ENCODE peak calls at places on chromosomes 13 and 19, in ten cellular contexts. S is sigmoid colon, X is transverse colon, Y is A549, P is suprapubic skin, T is H1, Z is ovary, H is upper lobe of left lung, B is stomach, U is K562. V is an unnamed sample.

GRCh38 chr13:68748038-68748437 is 1359.6 kb upstream of the ATXN8OS start:
- DNase-seq in S (no peak), X (no peak), Y (no peak), P (no peak), T (no peak), Z (no peak), H (no peak), B (no peak), U (no peak), V (no peak)

GRCh38 chr13:31627097-31627496 is 112.2 kb upstream of the RXFP2 start:
- DNase-seq in S (no peak), X (no peak), Y (no peak), P (no peak), T (no peak), Z (no peak), H (no peak), B (no peak), U (no peak), V (no peak)

GRCh38 chr13:40171566-40171965 is 494.9 kb downstream of the FOXO1 start:
- DNase-seq in S (no peak), X (no peak), Y (no peak), P (no peak), T (no peak), Z (no peak), H (no peak), B (no peak), U (no peak), V (no peak)

GRCh38 chr19:54030895-54031586 is 32.7 kb downstream of the VSTM1 start:
- DNase-seq in S (no peak), X (no peak), Y (no peak), P (no peak), T (no peak), Z (no peak), H (no peak), B (no peak), U (peak), V (no peak)

GRCh38 chr13:38755792-38756191 is 68.9 kb downstream of the FREM2 start:
- DNase-seq in S (no peak), X (no peak), Y (no peak), P (no peak), T (no peak), Z (no peak), H (no peak), B (peak), U (no peak), V (no peak)

GRCh38 chr19:22608441-22608840 is 25.7 kb upstream of the ZNF492 start:
- DNase-seq in S (no peak), X (no peak), Y (no peak), P (no peak), T (no peak), Z (no peak), H (no peak), B (no peak), U (no peak), V (no peak)

GRCh38 chr19:10708261-10708660 is 7.0 kb downstream of the QTRT1 start:
- DNase-seq in S (no peak), X (no peak), Y (no peak), P (no peak), T (no peak), Z (no peak), H (no peak), B (no peak), U (no peak), V (no peak)

GRCh38 chr19:54684537-54684936 is 21.8 kb downstream of the LILRB4 start:
- DNase-seq in S (no peak), X (no peak), Y (no peak), P (no peak), T (no peak), Z (no peak), H (no peak), B (no peak), U (peak), V (no peak)

GRCh38 chr13:29676535-29676934 is 81.0 kb upstream of the SLC7A1 start:
- DNase-seq in S (no peak), X (no peak), Y (no peak), P (no peak), T (no peak), Z (no peak), H (no peak), B (no peak), U (no peak), V (no peak)

GRCh38 chr19:11606484-11606883 is 9.2 kb downstream of the ZNF627 start:
- DNase-seq in S (peak), X (no peak), Y (no peak), P (no peak), T (no peak), Z (no peak), H (no peak), B (no peak), U (no peak), V (no peak)

GRCh38 chr19:49217382-49217781 is 59.8 kb downstream of the TRPM4 start:
- DNase-seq in S (no peak), X (no peak), Y (no peak), P (no peak), T (no peak), Z (no peak), H (no peak), B (no peak), U (peak), V (no peak)

GRCh38 chr19:51711702-51712101 is 12.1 kb downstream of the HAS1 start:
- DNase-seq in S (no peak), X (no peak), Y (no peak), P (no peak), T (no peak), Z (no peak), H (no peak), B (no peak), U (no peak), V (no peak)

GRCh38 chr19:13781547-13781946 is 7.3 kb downstream of the C19orf53 start:
- DNase-seq in S (peak), X (peak), Y (no peak), P (peak), T (no peak), Z (peak), H (peak), B (peak), U (peak), V (peak)

GRCh38 chr19:898663-899062 is 5.4 kb downstream of the RNU6-9 start:
- DNase-seq in S (no peak), X (no peak), Y (no peak), P (no peak), T (no peak), Z (no peak), H (no peak), B (no peak), U (no peak), V (no peak)

GRCh38 chr19:39304701-39305571 is 8.7 kb downstream of the IFNL1 start:
- DNase-seq in S (peak), X (no peak), Y (no peak), P (peak), T (no peak), Z (no peak), H (no peak), B (no peak), U (no peak), V (no peak)

GRCh38 chr13:114097504-114097892 is 34.9 kb downstream of the RASA3 start:
- DNase-seq in S (peak), X (no peak), Y (no peak), P (no peak), T (no peak), Z (no peak), H (peak), B (no peak), U (no peak), V (no peak)

GRCh38 chr19:41937976-41938375 is 9.7 kb upstream of the ERFL start:
- DNase-seq in S (no peak), X (no peak), Y (no peak), P (no peak), T (no peak), Z (no peak), H (no peak), B (no peak), U (no peak), V (no peak)

GRCh38 chr13:64274481-64275217 is 2859.0 kb upstream of the PCDH20 start:
- DNase-seq in S (no peak), X (no peak), Y (no peak), P (no peak), T (no peak), Z (no peak), H (no peak), B (no peak), U (peak), V (no peak)

GRCh38 chr13:40087021-40088002 is 431.9 kb downstream of the COG6 start:
- DNase-seq in S (no peak), X (no peak), Y (no peak), P (no peak), T (no peak), Z (no peak), H (no peak), B (no peak), U (no peak), V (no peak)

GRCh38 chr19:54454781-54455675 is 6.0 kb downstream of the LENG8 start:
- DNase-seq in S (no peak), X (no peak), Y (no peak), P (no peak), T (no peak), Z (no peak), H (no peak), B (no peak), U (no peak), V (no peak)

GRCh38 chr19:45322311-45322710 is 364 bp downstream of the CKM start:
- DNase-seq in S (no peak), X (no peak), Y (no peak), P (no peak), T (no peak), Z (no peak), H (no peak), B (no peak), U (no peak), V (no peak)

GRCh38 chr19:55684946-55685681 is 10.1 kb downstream of the EPN1 start:
- DNase-seq in S (no peak), X (no peak), Y (no peak), P (no peak), T (no peak), Z (peak), H (no peak), B (no peak), U (no peak), V (no peak)

GRCh38 chr19:47675859-47676258 is 37.4 kb upstream of the EHD2 start:
- DNase-seq in S (no peak), X (no peak), Y (no peak), P (no peak), T (no peak), Z (no peak), H (no peak), B (no peak), U (no peak), V (no peak)

GRCh38 chr13:93145199-93145598 is 81.4 kb upstream of the GPC6 start:
- DNase-seq in S (no peak), X (no peak), Y (no peak), P (no peak), T (no peak), Z (no peak), H (no peak), B (no peak), U (no peak), V (no peak)

GRCh38 chr19:30911491-30911890 is 437.7 kb downstream of the TSHZ3 start:
- DNase-seq in S (no peak), X (no peak), Y (no peak), P (no peak), T (no peak), Z (no peak), H (no peak), B (no peak), U (no peak), V (no peak)

DNA sequence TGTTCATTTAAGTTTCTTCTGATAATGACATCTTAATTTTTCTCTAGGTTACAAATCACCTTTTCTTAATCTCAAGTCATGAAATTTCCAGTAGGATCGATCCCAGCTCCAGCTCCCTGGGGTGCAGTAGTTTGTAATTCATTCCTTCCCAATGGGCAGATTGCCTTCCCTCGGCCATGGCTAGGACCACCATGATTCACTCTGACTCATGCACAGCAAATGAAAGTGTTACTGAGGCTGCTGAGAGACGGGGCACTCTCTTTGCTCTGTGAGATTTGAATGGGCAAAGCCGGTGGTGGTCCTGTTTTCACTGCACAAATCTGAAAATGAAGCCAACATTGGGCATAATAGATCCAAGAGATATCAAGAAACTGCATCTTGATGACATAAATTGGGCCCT is 202.8 kb upstream of the IRS2 start:
- DNase-seq in S (no peak), X (no peak), Y (no peak), P (no peak), T (no peak), Z (no peak), H (no peak), B (no peak), U (no peak), V (no peak)
- TF ChIP-seq EP300 in S (no peak), X (no peak), Y (no peak), P (no peak), T (no peak), Z (no peak), H (no peak), B (no peak), U (no peak), V (no peak)

GRCh38 chr13:109208522-109208921 is 577.9 kb downstream of the IRS2 start:
- DNase-seq in S (no peak), X (no peak), Y (no peak), P (no peak), T (no peak), Z (no peak), H (no peak), B (no peak), U (no peak), V (no peak)
- TF ChIP-seq EP300 in S (no peak), X (no peak), Y (no peak), P (no peak), T (no peak), Z (no peak), H (no peak), B (no peak), U (no peak), V (no peak)

GRCh38 chr13:26562538-26562890 is 5.0 kb downstream of the WASF3 start:
- DNase-seq in S (no peak), X (no peak), Y (no peak), P (no peak), T (no peak), Z (no peak), H (no peak), B (no peak), U (no peak), V (no peak)

GRCh38 chr13:26563713-26564112 is 6.2 kb downstream of the WASF3 start:
- DNase-seq in S (no peak), X (no peak), Y (no peak), P (no peak), T (no peak), Z (no peak), H (no peak), B (no peak), U (no peak), V (no peak)

GRCh38 chr13:26560456-26560855 is 3.0 kb downstream of the WASF3 start:
- DNase-seq in S (no peak), X (no peak), Y (no peak), P (no peak), T (no peak), Z (no peak), H (no peak), B (no peak), U (no peak), V (no peak)

GRCh38 chr13:26558912-26559485 is 1.5 kb downstream of the WASF3 start:
- DNase-seq in S (no peak), X (no peak), Y (no peak), P (no peak), T (no peak), Z (no peak), H (no peak), B (no peak), U (no peak), V (no peak)

DNA sequence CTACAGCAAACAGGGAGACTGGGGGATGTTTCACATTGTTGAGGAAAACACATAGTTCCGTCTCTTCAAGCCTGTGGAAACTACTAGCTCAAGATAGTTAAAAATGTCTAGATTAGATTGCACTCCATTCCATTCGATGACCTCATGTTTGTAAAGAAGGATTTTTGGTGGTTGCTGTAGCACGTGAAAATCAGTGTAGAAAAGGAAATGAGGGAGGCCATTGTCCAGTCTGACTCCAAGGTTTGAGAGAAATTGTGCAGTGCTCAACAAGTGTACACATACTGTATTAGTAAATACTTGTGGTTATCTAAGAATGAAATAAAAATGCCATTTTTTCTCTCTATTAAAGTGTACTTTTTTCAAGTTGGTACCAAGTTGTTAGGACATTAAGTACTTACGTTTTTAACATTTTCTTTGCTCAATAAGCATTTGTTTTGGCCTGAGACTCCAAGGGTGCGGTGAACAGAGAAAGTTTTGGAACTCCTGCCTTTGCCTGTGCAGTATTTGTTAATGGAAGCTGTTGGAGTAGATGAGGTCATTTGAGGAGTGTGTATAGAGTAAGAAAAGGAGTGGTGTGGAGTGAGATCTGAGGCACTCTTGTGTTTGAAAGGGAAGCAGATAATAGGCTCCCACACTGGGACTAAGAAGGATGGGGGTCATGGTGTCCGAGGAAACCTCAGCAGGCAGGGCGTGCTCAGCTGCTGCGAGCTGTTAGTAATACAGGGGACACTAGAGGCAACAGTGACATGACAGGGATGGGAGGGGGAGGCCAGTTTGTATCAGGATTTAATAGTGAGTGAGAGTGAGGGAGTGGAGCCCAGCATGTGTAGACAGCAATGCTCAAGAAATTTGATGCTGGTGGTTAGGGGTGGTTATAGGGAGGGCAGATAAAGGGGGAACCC is 4.4 kb downstream of the WASF3 start:
- DNase-seq in S (no peak), X (no peak), Y (no peak), P (no peak), T (no peak), Z (no peak), H (no peak), B (no peak), U (no peak), V (no peak)
- TF ChIP-seq EP300 in S (no peak), X (no peak), Y (no peak), P (no peak), T (no peak), Z (no peak), H (no peak), B (no peak), U (no peak), V (peak)

GRCh38 chr19:7706188-7706530 is 4.2 kb upstream of the FCER2 start:
- DNase-seq in S (no peak), X (no peak), Y (no peak), P (no peak), T (no peak), Z (no peak), H (no peak), B (no peak), U (no peak), V (no peak)

GRCh38 chr19:7704280-7705060 is 2.5 kb upstream of the FCER2 start:
- DNase-seq in S (no peak), X (no peak), Y (no peak), P (no peak), T (no peak), Z (no peak), H (no peak), B (no peak), U (no peak), V (no peak)

GRCh38 chr19:7705387-7706187 is 3.7 kb upstream of the FCER2 start:
- DNase-seq in S (peak), X (peak), Y (no peak), P (no peak), T (no peak), Z (no peak), H (peak), B (peak), U (no peak), V (peak)

GRCh38 chr19:7709932-7710460 is 8.1 kb upstream of the FCER2 start:
- DNase-seq in S (no peak), X (no peak), Y (no peak), P (no peak), T (no peak), Z (no peak), H (no peak), B (no peak), U (no peak), V (no peak)

GRCh38 chr19:7706662-7707454 is 4.9 kb upstream of the FCER2 start:
- DNase-seq in S (no peak), X (no peak), Y (no peak), P (no peak), T (no peak), Z (no peak), H (no peak), B (no peak), U (no peak), V (no peak)
- TF ChIP-seq EP300 in S (no peak), X (no peak), Y (no peak), P (no peak), T (no peak), Z (no peak), H (no peak), B (no peak), U (no peak), V (no peak)

GRCh38 chr19:6516018-6516658 is 14.0 kb upstream of the TUBB4A start:
- DNase-seq in S (peak), X (peak), Y (peak), P (peak), T (peak), Z (peak), H (peak), B (peak), U (peak), V (peak)
- TF ChIP-seq EP300 in S (no peak), X (no peak), Y (no peak), P (no peak), T (no peak), Z (no peak), H (no peak), B (no peak), U (no peak), V (no peak)

DNA sequence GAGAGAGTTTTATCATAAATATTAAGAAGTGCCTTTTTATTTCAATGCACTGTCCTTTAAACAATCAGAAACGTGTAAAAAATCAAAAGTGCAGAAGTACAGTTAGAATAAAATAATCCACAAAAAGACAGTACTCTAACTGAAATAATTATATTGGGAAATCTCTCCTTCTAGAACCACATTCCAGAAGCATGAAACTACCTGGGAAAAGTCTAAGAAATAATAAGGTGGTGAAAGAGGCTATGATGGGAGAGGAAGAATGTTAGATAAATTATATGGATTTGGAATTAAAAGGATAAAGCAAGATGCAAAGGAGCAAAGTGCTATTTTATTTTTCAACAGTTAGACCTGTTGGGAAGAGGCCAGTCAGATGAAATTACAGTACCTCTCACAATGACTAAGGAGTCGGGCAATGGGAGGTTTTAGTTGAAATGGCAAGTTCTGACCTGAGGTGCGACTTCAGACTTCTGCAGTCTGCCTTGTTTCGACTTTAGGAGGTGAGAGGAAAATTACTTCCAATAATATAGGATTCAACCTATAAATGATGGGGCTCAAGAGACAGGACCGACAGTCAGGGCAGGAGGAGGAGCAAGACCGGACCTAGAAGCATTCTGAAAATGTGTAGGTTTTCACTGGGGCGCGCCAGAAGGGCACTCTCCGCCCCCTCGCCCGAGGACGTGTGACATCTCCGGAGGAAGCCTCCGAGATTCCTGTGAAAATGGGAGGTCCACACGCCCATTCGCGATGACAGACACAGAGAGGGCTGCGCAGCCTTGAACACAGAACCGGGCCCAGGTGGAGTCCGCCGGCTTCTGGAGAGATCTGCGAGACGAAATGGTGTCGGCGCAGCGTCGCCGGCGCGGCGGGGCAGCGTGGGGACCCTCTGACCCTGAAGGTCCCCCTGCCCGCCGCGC is 712 bp downstream of the SPRYD7 start:
- DNase-seq in S (peak), X (peak), Y (peak), P (no peak), T (peak), Z (no peak), H (peak), B (peak), U (peak), V (peak)
- TF ChIP-seq EP300 in S (no peak), X (no peak), Y (no peak), P (no peak), T (no peak), Z (no peak), H (no peak), B (no peak), U (no peak), V (no peak)